ENCODE peak calls at places on chromosomes 3 and 15, in seven cellular contexts. E is dorsolateral prefrontal cortex, R is adrenal gland, B is H9, L is upper lobe of left lung, H is hepatocyte, V is IMR-90. I is an unnamed sample. For H3K27me3, the result is how much of the 10 kb centered on the place peaks cover.

GRCh38 chr3:130850044-130850797 is 43.7 kb upstream of the ATP2C1 start:
- DNase-seq in E (no peak), R (peak), B (no peak), L (no peak), H (peak), V (peak), I (no peak)

GRCh38 chr15:62413147-62413546 is 248.1 kb upstream of the C2CD4B start:
- DNase-seq in E (no peak), R (no peak), B (no peak), L (no peak), H (no peak), V (no peak), I (no peak)

GRCh38 chr3:57818772-57819171 is 62.7 kb downstream of the SLMAP start:
- DNase-seq in E (no peak), R (no peak), B (no peak), L (no peak), H (no peak), V (no peak), I (no peak)

GRCh38 chr3:10772230-10773161 is 43.5 kb upstream of the SLC6A11 start:
- DNase-seq in E (no peak), R (no peak), B (peak), L (no peak), H (no peak), V (no peak), I (no peak)

GRCh38 chr15:25706176-25706970 is 156.8 kb downstream of the ATP10A start:
- DNase-seq in E (peak), R (no peak), B (no peak), L (peak), H (no peak), V (no peak), I (no peak)

GRCh38 chr3:113695426-113695817 is 1.0 kb downstream of the USF3 start:
- DNase-seq in E (no peak), R (no peak), B (no peak), L (no peak), H (no peak), V (peak), I (no peak)

GRCh38 chr3:125141596-125142417 is 70.7 kb downstream of the SLC12A8 start:
- DNase-seq in E (no peak), R (peak), B (peak), L (peak), H (peak), V (no peak), I (peak)

GRCh38 chr3:129596194-129597086 is 10.0 kb downstream of the PLXND1 start:
- DNase-seq in E (peak), R (peak), B (peak), L (peak), H (peak), V (peak), I (no peak)

GRCh38 chr3:141553055-141553454 is 66.2 kb downstream of the RASA2 start:
- DNase-seq in E (no peak), R (no peak), B (no peak), L (no peak), H (no peak), V (no peak), I (no peak)

GRCh38 chr15:51312754-51313390 is 25.5 kb downstream of the CYP19A1 start:
- DNase-seq in E (no peak), R (no peak), B (no peak), L (no peak), H (no peak), V (peak), I (no peak)

GRCh38 chr3:132665230-132665629 is 5.1 kb downstream of the UBA5 start:
- DNase-seq in E (no peak), R (no peak), B (no peak), L (no peak), H (no peak), V (no peak), I (no peak)

GRCh38 chr3:162073422-162073821 is 576.8 kb downstream of the OTOL1 start:
- DNase-seq in E (no peak), R (no peak), B (no peak), L (no peak), H (no peak), V (no peak), I (no peak)

GRCh38 chr3:170331143-170331542 is 26.4 kb upstream of the SKIL start:
- DNase-seq in E (no peak), R (no peak), B (no peak), L (no peak), H (peak), V (no peak), I (no peak)

GRCh38 chr15:66942649-66943390 is 122.6 kb upstream of the SMAD3 start:
- DNase-seq in E (no peak), R (no peak), B (no peak), L (no peak), H (no peak), V (no peak), I (no peak)

GRCh38 chr15:66945286-66945685 is 120.1 kb upstream of the SMAD3 start:
- DNase-seq in E (no peak), R (peak), B (no peak), L (no peak), H (no peak), V (no peak), I (no peak)

GRCh38 chr15:66944121-66944520 is 121.3 kb upstream of the SMAD3 start:
- DNase-seq in E (no peak), R (peak), B (no peak), L (no peak), H (no peak), V (no peak), I (no peak)

GRCh38 chr15:66941791-66942190 is 123.6 kb upstream of the SMAD3 start:
- DNase-seq in E (no peak), R (no peak), B (no peak), L (no peak), H (no peak), V (no peak), I (no peak)

GRCh38 chr15:66943456-66944095 is 121.8 kb upstream of the SMAD3 start:
- DNase-seq in E (no peak), R (no peak), B (no peak), L (no peak), H (no peak), V (no peak), I (no peak)
- TF ChIP-seq CTCF in E (no peak), R (no peak), B (no peak), L (no peak), H (no peak), V (no peak), I (no peak)

GRCh38 chr3:70308760-70309159 is 3.7 kb downstream of the MDFIC2 start:
- DNase-seq in E (no peak), R (no peak), B (peak), L (no peak), H (peak), V (peak), I (no peak)
- H3K27ac ChIP-seq in E (no peak), R (no peak), B (no peak), L (no peak), H (no peak), V (no peak), I (no peak)

DNA sequence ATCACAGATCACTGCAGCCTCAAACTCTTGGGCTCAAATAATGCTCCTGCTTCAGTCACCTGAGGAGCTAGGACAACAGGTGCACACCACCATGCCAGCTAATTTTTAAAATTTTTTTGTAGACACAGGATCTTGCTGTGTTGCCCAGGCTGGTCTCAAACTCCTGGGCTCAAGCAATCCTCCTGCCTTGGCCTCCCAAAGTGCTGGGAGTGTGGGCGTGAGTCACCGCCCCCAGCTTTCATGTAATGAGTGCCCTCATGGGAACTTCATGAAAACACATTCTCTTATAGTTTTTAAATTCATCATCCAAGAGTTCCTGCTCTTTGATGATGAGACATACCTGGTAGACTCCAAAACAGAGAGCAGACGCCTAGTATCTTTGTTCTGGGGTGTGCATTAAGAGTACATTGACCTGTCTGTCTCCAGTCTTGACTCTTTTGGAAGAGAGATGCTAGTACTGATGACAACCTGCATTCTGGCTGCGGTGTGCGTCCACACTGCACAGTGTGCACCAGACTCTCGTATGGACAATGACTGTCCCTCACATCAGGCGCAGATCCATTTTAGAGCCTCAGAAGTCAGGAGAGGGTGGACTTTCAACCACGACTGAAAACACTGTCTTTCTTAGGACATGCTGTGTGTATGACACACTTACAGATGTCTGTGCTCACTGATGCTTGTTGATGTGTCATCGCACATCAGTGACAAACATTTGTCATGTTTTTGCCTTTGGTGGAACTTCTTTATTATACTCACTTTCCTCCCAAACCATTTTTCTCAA is 2.0 kb downstream of the NRROS start:
- DNase-seq in E (no peak), R (no peak), B (no peak), L (no peak), H (no peak), V (no peak), I (no peak)
- H3K27me3 ChIP-seq in E (under half), R (under half), B (under half), L (under half), H (under half), V (half or more), I (under half)

GRCh38 chr3:193722566-193722965 is 129.6 kb downstream of the OPA1 start:
- DNase-seq in E (no peak), R (no peak), B (no peak), L (no peak), H (no peak), V (no peak), I (no peak)
- TF ChIP-seq CTCF in E (no peak), R (no peak), B (no peak), L (no peak), H (no peak), V (no peak), I (no peak)

GRCh38 chr3:72273615-72274014 is 488.7 kb upstream of the PROK2 start:
- DNase-seq in E (no peak), R (no peak), B (peak), L (no peak), H (peak), V (peak), I (no peak)
- H3K27ac ChIP-seq in E (peak), R (no peak), B (no peak), L (peak), H (peak), V (peak), I (no peak)

GRCh38 chr15:65958835-65959234 is 89.5 kb downstream of the RAB11A start:
- DNase-seq in E (no peak), R (no peak), B (no peak), L (no peak), H (no peak), V (no peak), I (no peak)
- H3K27me3 ChIP-seq in E (under half), R (under half), B (under half), L (under half), H (under half), V (under half), I (under half)

I was measured in CD4-positive, alpha-beta T cell.